ENCODE peak calls at places on chromosomes 2 and 18, in four cellular contexts. Q is suprapubic skin, F is sigmoid colon, O is A549. K is an unnamed sample. For H3K9me3, the result is how much of the 10 kb centered on the place peaks cover.

GRCh38 chr18:5582054-5582453 is 38.3 kb upstream of the EPB41L3 start:
- DNase-seq in F (no peak), Q (no peak), O (no peak), K (no peak)

GRCh38 chr2:161952722-161953322 is 121.2 kb downstream of the DPP4 start:
- DNase-seq in O (no peak), Q (no peak), F (no peak), K (no peak)

GRCh38 chr2:26900831-26901321 is 52.9 kb downstream of the DPYSL5 start:
- DNase-seq in O (no peak), Q (peak), F (no peak), K (peak)

GRCh38 chr2:19844750-19845149 is 57.0 kb downstream of the TTC32 start:
- DNase-seq in O (no peak), F (no peak), Q (peak), K (peak)

GRCh38 chr2:40369619-40370397 is 82.1 kb downstream of the SLC8A1 start:
- DNase-seq in Q (no peak), O (no peak), F (no peak), K (no peak)

GRCh38 chr2:227503433-227504406 is 31.8 kb downstream of the AGFG1 start:
- DNase-seq in Q (no peak), F (no peak), O (peak), K (no peak)

GRCh38 chr2:160869411-160869810 is 290.8 kb upstream of the TANK start:
- DNase-seq in F (no peak), O (peak), Q (no peak), K (no peak)

GRCh38 chr2:203822240-203822639 is 45.3 kb upstream of the CTLA4 start:
- DNase-seq in Q (no peak), F (no peak), O (no peak), K (peak)

GRCh38 chr2:45845566-45845965 is 194.1 kb downstream of the PRKCE start:
- DNase-seq in O (no peak), Q (no peak), F (no peak), K (no peak)

GRCh38 chr2:159165065-159165464 is 121.4 kb downstream of the WDSUB1 start:
- DNase-seq in Q (no peak), F (no peak), O (no peak), K (no peak)

GRCh38 chr2:137117385-137117784 is 352.0 kb downstream of the THSD7B start:
- DNase-seq in O (no peak), Q (no peak), F (no peak), K (no peak)

GRCh38 chr18:10398571-10398970 is 55.9 kb upstream of the APCDD1 start:
- DNase-seq in F (no peak), Q (no peak), O (no peak), K (no peak)

GRCh38 chr2:55419514-55420243 is at the start of gene CCDC88A:
- DNase-seq in F (peak), Q (peak), O (peak), K (peak)
- TF ChIP-seq EP300 in F (no peak), Q (no peak), O (no peak), K (no peak)

DNA sequence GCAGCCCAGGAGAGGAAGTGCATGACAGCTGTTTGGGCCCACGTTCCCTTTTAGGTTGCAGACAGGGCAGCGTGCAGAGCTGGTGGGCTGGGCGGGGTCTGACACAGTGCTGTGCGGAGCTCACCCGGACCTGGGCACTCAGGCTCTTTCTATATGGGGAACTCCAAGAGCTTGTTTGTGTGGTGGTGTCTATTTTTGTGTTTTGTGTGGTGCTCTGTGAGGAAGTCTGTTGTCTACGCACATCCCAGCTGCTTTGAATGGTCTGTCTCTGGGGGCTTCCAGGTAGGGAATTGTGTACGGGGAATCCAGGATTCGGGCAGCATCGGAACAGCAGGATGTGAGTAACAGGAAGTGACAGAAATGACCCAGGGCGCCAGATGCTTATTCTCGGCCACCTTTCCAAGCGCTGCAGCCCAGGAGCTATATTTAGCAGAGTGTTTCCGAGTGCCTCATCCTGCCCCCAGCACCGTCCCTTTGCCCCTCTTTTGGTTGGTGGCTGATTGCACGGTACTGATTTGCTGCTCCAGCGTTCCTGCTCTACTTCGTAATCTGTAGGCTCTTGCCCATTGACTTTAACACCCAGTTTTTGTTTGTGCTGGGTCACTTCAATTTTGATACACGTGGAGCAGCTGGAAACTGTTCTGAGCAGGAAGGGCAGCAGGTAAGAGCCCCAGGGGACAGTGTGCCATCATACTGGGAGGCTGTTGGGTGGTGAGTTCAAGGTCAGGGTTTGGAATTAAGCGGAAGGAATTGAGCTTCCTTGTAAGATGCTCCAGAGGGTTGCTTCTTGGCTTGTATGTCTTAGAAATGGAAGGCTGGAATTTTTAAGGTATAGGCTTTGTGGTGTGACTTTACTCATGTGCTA is 64.7 kb downstream of the DGKD start:
- DNase-seq in O (peak), Q (peak), F (peak), K (peak)
- TF ChIP-seq POLR2A in O (peak), Q (no peak), F (no peak), K (no peak)

GRCh38 chr2:15813481-15814266 is 126.7 kb upstream of the MYCN start:
- DNase-seq in F (no peak), O (no peak), Q (no peak), K (no peak)

GRCh38 chr2:15814946-15815345 is 125.4 kb upstream of the MYCN start:
- DNase-seq in F (no peak), O (no peak), Q (no peak), K (no peak)

GRCh38 chr2:15812187-15812830 is 128.0 kb upstream of the MYCN start:
- DNase-seq in F (no peak), Q (no peak), O (no peak), K (no peak)

GRCh38 chr2:15816226-15816625 is 124.1 kb upstream of the MYCN start:
- DNase-seq in Q (no peak), F (no peak), O (no peak), K (no peak)

GRCh38 chr2:15814406-15814805 is 125.9 kb upstream of the MYCN start:
- DNase-seq in O (no peak), F (no peak), Q (no peak), K (no peak)
- H3K9me3 ChIP-seq in O (under half), F (under half), Q (under half), K (under half)

DNA sequence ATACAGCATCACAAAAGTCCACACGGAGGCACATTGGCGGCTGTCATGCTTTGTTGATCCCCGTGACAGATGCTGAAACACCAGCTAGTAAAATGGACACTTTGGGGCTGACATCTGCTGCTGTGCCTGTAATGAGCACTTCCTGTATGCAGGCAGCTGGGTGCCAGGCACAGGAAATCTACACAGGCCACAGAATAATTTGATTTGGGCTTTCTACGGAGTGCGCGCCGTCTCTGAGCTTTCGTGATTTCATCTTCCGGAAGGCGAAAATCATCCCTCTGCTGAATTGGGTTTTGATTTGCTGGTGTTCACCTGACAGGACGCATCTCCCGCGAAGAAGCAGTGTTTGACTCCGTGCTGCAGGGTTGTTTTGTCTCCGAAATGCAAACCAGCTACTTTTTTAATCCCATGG is 250.3 kb downstream of the EIPR1 start:
- DNase-seq in Q (peak), O (no peak), F (no peak), K (no peak)
- TF ChIP-seq EP300 in Q (no peak), O (no peak), F (no peak), K (no peak)

GRCh38 chr2:220533485-220533884 is 906.1 kb downstream of the SLC4A3 start:
- DNase-seq in O (peak), Q (no peak), F (no peak), K (no peak)
- TF ChIP-seq POLR2A in O (no peak), Q (no peak), F (no peak), K (no peak)

GRCh38 chr2:1278125-1278524 is 135.1 kb upstream of the TPO start:
- DNase-seq in Q (no peak), F (no peak), O (no peak), K (peak)
- H3K9me3 ChIP-seq in Q (under half), F (under half), O (under half), K (under half)

GRCh38 chr2:217826505-217826904 is 176.3 kb downstream of the TNS1 start:
- DNase-seq in Q (no peak), F (peak), O (no peak), K (peak)
- TF ChIP-seq EP300 in Q (no peak), F (no peak), O (no peak), K (no peak)

DNA sequence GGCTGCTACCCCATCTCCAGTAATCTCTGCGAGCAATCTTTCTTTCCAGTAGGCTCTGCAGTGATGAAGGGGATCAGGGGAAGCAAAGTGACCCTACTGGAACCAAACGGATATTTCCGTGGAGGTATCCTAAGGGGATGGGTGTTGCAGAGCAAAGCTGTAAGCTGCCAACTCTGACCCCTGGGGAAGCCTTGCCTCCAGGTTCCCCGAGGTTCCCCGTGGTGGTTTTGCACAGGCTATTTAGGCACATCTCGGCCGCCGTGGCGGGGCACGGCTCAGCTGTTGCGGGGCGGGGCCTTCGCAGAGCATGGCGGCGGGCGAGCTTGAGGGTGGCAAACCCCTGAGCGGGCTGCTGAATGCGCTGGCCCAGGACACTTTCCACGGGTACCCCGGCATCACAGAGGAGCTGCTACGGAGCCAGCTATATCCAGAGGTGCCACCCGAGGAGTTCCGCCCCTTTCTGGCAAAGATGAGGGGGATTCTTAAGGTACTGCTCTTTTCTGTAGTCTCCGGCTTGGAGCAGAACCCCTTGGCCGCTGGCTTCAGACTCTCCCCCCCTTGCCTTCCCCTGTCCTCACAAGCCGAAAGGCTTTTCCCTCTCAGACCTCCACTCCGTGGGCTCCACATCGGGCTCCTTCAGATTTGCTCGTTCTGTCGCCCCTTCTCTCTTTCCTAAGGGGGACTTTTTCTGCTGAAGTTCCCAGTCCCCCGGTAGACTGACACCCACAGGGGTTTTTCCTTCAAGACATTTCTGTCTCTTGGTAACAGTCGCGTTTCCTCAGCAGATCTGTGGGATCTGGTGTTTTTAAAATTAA is at the start of gene COMMD1:
- DNase-seq in O (peak), F (peak), Q (peak), K (peak)
- TF ChIP-seq POLR2A in O (peak), F (peak), Q (no peak), K (no peak)

GRCh38 chr2:2826621-2827020 is 495.5 kb upstream of the MYT1L start:
- DNase-seq in Q (no peak), O (no peak), F (no peak), K (no peak)
- H3K9me3 ChIP-seq in Q (under half), O (under half), F (under half), K (under half)